ENCODE peak calls at places on chromosome 10, in four cellular contexts. L, Z, J and P are unnamed samples.
A peak's percentile ranks its signal among the peaks of the same experiment; 100 is the strongest.

GRCh38 chr10:117477961-117478670 is 64.4 kb upstream of the EMX2 start:
- DNase-seq in L (peak; percentile 29), Z (no peak), J (no peak), P (no peak)

GRCh38 chr10:89278034-89278535 is 23.8 kb upstream of the IFIT2 start:
- DNase-seq in L (no peak), Z (no peak), J (peak; percentile 81), P (peak; percentile 34)

GRCh38 chr10:89346264-89346971 is 18.6 kb downstream of the IFIT3 start:
- DNase-seq in L (no peak), Z (no peak), J (peak; percentile 13), P (no peak)

GRCh38 chr10:95406651-95407280 is 116.0 kb upstream of the PDLIM1 start:
- DNase-seq in L (no peak), Z (no peak), J (no peak), P (no peak)

GRCh38 chr10:47009215-47009838 is 98.1 kb downstream of the PTPN20 start:
- DNase-seq in L (no peak), Z (no peak), J (no peak), P (no peak)

GRCh38 chr10:50593523-50593922 is 30.2 kb downstream of the SGMS1 start:
- DNase-seq in L (no peak), Z (no peak), J (no peak), P (no peak)

GRCh38 chr10:126638542-126638941 is 32.0 kb downstream of the C10orf90 start:
- DNase-seq in L (peak; percentile 62), Z (no peak), J (no peak), P (no peak)

GRCh38 chr10:125003901-125004467 is 62.1 kb downstream of the ZRANB1 start:
- DNase-seq in L (no peak), Z (no peak), J (no peak), P (peak; percentile 31)

GRCh38 chr10:6163364-6164270 is 39.1 kb upstream of the PFKFB3 start:
- DNase-seq in L (peak; percentile 97), Z (peak; percentile 47), J (no peak), P (peak; percentile 92)

GRCh38 chr10:6161913-6162312 is 40.8 kb upstream of the PFKFB3 start:
- DNase-seq in L (no peak), Z (no peak), J (no peak), P (no peak)

GRCh38 chr10:6164271-6165095 is 38.2 kb upstream of the PFKFB3 start:
- DNase-seq in L (no peak), Z (no peak), J (no peak), P (no peak)

GRCh38 chr10:6165221-6165725 is 37.5 kb upstream of the PFKFB3 start:
- DNase-seq in L (no peak), Z (no peak), J (no peak), P (no peak)

DNA sequence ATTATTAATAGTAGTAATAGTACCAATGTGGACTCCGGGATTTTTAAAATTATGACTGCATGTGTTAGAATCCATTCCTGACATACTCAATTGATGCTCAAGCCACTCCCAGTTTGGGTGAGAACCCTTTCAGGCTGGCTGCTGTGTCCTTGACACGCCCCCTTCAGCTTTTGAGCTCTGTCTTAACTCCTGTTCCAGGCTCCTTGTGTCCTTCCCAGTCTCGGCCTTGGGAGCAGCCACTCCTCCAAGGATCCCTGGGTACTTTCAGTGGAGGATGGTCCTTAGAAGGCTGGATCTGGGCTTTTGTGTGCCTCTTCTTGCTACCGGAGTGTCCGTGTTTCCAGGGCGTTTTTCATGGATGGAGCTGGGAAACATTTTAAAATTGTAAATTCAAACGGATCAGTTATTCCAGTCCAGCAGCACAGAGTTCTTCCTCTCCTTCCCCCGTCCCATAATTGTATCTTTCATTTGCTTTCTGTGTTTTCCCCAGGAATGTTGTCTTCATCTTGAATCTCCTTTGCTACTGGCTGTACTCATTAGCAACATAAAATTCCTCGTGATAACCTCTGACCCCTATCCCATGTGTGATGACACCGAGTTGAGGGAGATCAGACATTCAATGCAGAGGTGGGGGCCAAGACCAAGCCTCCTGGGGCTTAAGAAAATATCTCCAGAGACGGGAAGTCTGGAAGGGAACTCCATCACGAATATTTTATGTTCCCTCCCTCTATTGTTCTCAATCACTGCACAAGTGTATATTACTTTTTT is 40.0 kb upstream of the PFKFB3 start:
- DNase-seq in L (peak; percentile 50), Z (no peak), J (no peak), P (no peak)
- TF ChIP-seq YY1 in L (no peak), Z (no peak), J (no peak), P (no peak)

GRCh38 chr10:113709221-113709838 is 29.6 kb downstream of the CASP7 start:
- DNase-seq in L (no peak), Z (no peak), J (no peak), P (no peak)
- TF ChIP-seq SMC3 in L (no peak), Z (no peak), J (no peak), P (no peak)

GRCh38 chr10:68982389-68982788 is 6.2 kb upstream of the KIFBP start:
- DNase-seq in L (no peak), Z (no peak), J (no peak), P (no peak)

DNA sequence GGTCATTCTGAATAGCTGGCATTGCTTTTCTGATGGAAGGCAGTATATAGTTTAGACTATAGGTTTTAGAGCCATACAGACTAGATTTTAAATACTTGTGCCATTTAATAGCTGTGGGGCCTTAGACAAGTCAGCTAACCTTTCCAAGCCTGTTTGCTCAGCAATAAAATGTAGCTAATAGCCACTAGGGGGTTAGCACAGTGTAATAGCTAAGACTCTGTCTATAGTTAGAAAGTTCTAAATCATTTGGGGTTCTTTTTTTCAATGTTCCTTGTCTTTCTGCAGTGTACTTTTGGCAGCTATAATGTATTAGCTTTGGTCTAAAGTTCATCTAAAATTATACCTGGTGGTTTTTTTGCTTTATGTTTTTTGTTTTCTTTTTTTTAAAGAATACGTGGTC is 7.5 kb upstream of the KIFBP start:
- DNase-seq in L (no peak), Z (no peak), J (peak; percentile 19), P (no peak)
- TF ChIP-seq GABPA in L (no peak), Z (no peak), J (no peak), P (no peak)

GRCh38 chr10:12973149-12973718 is 28.3 kb downstream of the CCDC3 start:
- DNase-seq in L (no peak), Z (no peak), J (no peak), P (no peak)
- TF ChIP-seq YY1 in L (no peak), Z (no peak), J (no peak), P (no peak)

GRCh38 chr10:130714700-130715467 is 578.7 kb downstream of the GLRX3 start:
- DNase-seq in L (no peak), Z (no peak), J (no peak), P (no peak)
- TF ChIP-seq SMC3 in L (no peak), Z (no peak), J (no peak), P (no peak)

GRCh38 chr10:121879476-121879875 is 48.4 kb downstream of the ATE1 start:
- DNase-seq in L (no peak), Z (no peak), J (no peak), P (no peak)
- TF ChIP-seq GABPA in L (no peak), Z (no peak), J (no peak), P (no peak)

DNA sequence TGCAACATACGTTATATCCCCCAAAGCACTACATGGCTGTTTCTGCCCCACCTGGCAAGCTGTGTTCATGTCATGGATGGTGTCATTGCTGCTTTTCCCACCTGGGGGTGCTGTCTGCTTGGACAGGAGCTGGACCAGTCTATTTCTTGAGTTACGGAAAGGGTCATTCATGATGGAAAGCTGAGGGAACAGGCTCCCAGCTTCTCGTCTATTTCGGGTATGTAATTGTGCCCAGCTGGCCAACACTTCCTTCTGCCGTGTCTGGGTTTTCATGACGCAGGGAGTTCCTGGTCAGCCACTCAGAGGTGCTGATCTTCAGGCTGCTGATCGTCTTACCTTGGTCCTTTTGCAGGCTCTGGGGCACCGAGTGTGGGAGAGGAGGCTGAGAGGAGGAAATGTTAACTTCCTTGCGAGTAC is 8.6 kb downstream of the BTBD16 start:
- DNase-seq in L (peak; percentile 38), Z (no peak), J (peak; percentile 54), P (peak; percentile 43)
- TF ChIP-seq YY1 in L (no peak), Z (no peak), J (peak; percentile 23), P (no peak)

DNA sequence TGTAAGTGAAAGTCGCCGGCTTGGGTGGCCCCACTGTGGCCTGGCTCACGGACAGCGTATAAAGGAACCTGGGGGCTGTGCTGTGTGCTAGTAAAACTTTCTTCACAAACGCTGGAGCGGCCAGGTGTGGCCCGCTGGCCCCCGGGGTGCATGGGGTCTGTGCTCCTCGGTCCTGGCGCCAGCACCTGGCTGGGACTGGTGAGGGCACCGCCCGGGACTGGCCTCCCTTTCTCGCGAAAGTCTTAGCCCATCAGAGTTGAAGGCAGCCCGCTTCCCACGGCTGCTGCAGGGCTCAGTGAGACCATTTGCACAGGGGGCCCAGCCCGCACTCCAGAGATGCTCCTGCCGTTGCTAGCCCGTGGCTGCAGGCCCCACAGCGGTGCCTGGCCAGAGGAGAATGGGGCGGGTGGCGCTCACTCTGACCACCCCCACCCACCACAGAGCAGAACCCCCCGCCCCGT is 5.8 kb downstream of the PWWP2B start:
- DNase-seq in L (no peak), Z (no peak), J (no peak), P (peak; percentile 40)
- TF ChIP-seq SMC3 in L (no peak), Z (no peak), J (no peak), P (no peak)

DNA sequence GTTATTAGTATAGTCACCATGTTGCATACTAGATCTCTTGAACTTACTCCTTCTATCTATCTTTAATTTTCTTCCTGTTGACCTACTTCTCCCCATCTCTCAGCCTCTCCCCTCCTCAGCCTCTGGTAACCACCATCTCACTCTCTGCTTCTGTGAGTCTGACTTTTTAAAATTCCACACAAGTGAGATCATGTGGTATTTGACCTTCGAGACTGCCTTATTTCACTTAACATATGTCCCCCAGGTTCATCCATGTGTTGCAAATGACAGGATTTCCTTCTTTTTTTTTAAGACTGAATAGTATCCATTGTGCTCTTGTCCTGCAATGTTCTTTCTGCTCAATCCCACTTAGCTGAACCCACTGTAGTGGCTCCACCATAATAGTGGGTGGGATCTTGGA is 51.4 kb upstream of the DNAJC1 start:
- DNase-seq in L (no peak), Z (no peak), J (no peak), P (no peak)
- TF ChIP-seq GABPA in L (no peak), Z (no peak), J (no peak), P (no peak)